ENCODE peak calls at places on chromosomes 3 and 15, in seven cellular contexts. K is A549, G is GM12878, O is HCT116, F is SK-N-SH, E is K562, T is GM23338. R is an unnamed sample.

GRCh38 chr15:94162946-94163345 is 68.4 kb upstream of the MCTP2 start:
- DNase-seq in K (no peak), G (no peak), O (no peak), F (no peak), E (no peak), T (no peak), R (no peak)

GRCh38 chr3:175041369-175041768 is 182.2 kb downstream of the NAALADL2 start:
- DNase-seq in K (no peak), G (no peak), O (no peak), F (no peak), E (no peak), T (no peak), R (no peak)

GRCh38 chr3:116083686-116084085 is 361.6 kb downstream of the LSAMP start:
- DNase-seq in K (no peak), G (no peak), O (no peak), F (peak; percentile 8), E (no peak), T (no peak), R (no peak)

GRCh38 chr15:25693321-25694237 is 169.5 kb downstream of the ATP10A start:
- DNase-seq in K (no peak), G (no peak), O (no peak), F (peak; percentile 68), E (peak; percentile 31), T (peak; percentile 64), R (no peak)

GRCh38 chr15:52506549-52506948 is 22.1 kb downstream of the MYO5A start:
- DNase-seq in K (no peak), G (no peak), O (no peak), F (no peak), E (no peak), T (no peak), R (no peak)

GRCh38 chr3:151843275-151843674 is 29.4 kb downstream of the AADAC start:
- DNase-seq in K (no peak), G (no peak), O (no peak), F (no peak), E (peak; percentile 9), T (no peak), R (no peak)

GRCh38 chr3:40973141-40973540 is 226.2 kb upstream of the CTNNB1 start:
- DNase-seq in K (no peak), G (no peak), O (no peak), F (no peak), E (no peak), T (no peak), R (no peak)

GRCh38 chr15:34942363-34942762 is 27.2 kb downstream of the AQR start:
- DNase-seq in K (no peak), G (no peak), O (no peak), F (no peak), E (no peak), T (no peak), R (no peak)

GRCh38 chr3:77053769-77054168 is 13.9 kb downstream of the ROBO2 start:
- DNase-seq in K (no peak), G (no peak), O (no peak), F (peak; percentile 19), E (no peak), T (no peak), R (no peak)

GRCh38 chr3:182972387-182972786 is 8.0 kb downstream of the DCUN1D1 start:
- DNase-seq in K (no peak), G (no peak), O (no peak), F (no peak), E (no peak), T (no peak), R (no peak)

GRCh38 chr3:114213669-114214541 is 23.5 kb downstream of the ZNF80 start:
- DNase-seq in K (no peak), G (peak; percentile 84), O (no peak), F (peak; percentile 35), E (peak; percentile 1), T (peak; percentile 56), R (no peak)

GRCh38 chr3:65924762-65925161 is 114.0 kb downstream of the MAGI1 start:
- DNase-seq in K (no peak), G (no peak), O (peak; percentile 38), F (no peak), E (no peak), T (no peak), R (no peak)

GRCh38 chr3:118938183-118938961 is 96.3 kb downstream of the IGSF11 start:
- DNase-seq in K (peak; percentile 23), G (no peak), O (no peak), F (no peak), E (peak; percentile 54), T (no peak), R (no peak)

GRCh38 chr3:49465269-49466034 is 4.6 kb upstream of the DAG1 start:
- DNase-seq in K (no peak), G (no peak), O (no peak), F (peak; percentile 34), E (peak; percentile 72), T (no peak), R (no peak)

GRCh38 chr15:64705006-64705405 is 70.4 kb downstream of the RBPMS2 start:
- DNase-seq in K (no peak), G (no peak), O (no peak), F (no peak), E (no peak), T (no peak), R (no peak)

GRCh38 chr3:2578560-2578959 is 479.9 kb downstream of the CNTN4 start:
- DNase-seq in K (no peak), G (no peak), O (no peak), F (no peak), E (no peak), T (no peak), R (no peak)

GRCh38 chr15:68691667-68692066 is 112.9 kb downstream of the CORO2B start:
- DNase-seq in K (no peak), G (no peak), O (no peak), F (peak; percentile 76), E (peak; percentile 11), T (no peak), R (no peak)
- TF ChIP-seq REST in K (no peak), G (no peak), O (no peak), F (no peak), E (no peak), T (no peak), R (no peak)

DNA sequence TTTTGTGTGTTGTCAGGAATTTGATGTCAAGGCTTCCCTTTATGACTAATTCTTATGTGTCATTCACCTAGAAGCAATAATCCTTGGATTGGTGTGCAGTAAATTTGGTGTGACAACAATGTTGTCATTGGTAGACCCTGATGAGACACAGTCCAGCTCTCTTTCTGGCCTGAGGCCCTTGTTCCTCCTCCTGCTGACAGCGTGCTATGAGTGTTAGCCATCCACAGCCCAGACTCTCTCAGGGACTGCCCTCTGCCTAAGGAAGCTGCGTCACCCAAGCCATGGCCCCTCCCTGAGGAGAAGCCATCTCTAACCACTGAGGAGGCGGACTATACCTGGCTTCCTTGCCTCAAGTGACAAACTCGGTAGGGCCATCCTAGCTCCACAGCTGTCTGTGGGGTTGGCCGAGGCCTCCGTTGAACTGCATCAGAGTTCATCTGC is 13.3 kb upstream of the TM4SF1 start:
- DNase-seq in K (no peak), G (no peak), O (peak; percentile 58), F (no peak), E (no peak), T (no peak), R (no peak)
- H3K4me1 ChIP-seq in K (peaks cover 69% of the 10 kb centered on the region), G (no peaks in the 10 kb centered on the region), O (peaks cover 16% of the 10 kb centered on the region), F (peaks cover 13% of the 10 kb centered on the region), E (no peaks in the 10 kb centered on the region), T (no peaks in the 10 kb centered on the region), R (peaks cover 64% of the 10 kb centered on the region)

DNA sequence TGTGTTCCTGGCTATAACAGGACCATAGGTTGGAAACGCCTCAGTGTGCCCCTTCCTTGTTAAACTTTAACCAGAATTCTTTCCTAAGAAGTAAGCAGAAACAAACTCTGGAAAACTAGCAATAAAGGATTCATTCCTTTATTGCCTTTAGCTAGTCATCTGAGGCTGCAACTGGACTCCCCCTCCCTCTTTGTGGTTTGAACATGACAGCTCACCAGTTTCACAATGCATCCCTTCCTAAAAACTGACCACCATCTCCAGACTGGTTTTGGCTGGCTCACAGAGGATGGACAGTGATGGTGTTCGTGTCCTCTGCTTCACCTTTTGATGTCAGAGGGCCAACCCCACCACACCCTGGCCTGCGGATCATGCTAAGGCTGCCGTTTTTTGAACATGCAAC is 27.9 kb upstream of the TGFBR2 start:
- DNase-seq in K (no peak), G (no peak), O (no peak), F (no peak), E (no peak), T (no peak), R (no peak)
- TF ChIP-seq REST in K (no peak), G (no peak), O (no peak), F (no peak), E (no peak), T (no peak), R (no peak)

DNA sequence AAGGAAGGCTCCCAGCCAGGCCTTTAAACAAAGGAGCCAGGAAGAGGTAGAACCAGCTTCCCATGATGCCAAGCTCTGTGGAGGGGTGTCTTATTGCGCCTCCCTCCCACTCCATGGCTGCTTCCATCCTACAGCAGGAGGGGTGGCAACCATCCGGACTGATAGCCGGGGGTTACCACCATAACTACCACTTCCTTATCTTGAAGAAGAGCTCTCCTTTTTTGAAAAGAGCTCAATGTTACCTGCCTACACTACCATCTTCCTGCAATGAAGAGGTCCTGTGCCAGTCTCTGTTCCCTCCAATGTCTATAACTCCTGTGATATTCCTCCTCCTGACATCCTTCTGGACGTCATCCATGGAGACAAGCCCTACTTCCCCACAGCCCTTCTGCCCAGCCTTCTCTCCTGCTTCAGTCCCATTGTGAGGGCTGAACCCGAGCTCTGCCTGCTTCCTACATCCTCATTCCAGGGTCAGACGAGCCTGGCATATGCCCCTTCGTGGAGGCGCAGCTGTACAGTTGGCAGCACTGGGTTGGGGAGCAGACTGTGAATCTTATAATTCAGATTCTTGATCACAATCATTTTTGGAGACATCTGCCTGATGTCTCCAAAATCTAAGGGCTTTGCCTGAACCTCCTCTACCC is 8.5 kb downstream of the CCDC9B start:
- DNase-seq in K (no peak), G (no peak), O (no peak), F (no peak), E (no peak), T (no peak), R (no peak)
- H3K4me1 ChIP-seq in K (no peaks in the 10 kb centered on the region), G (peaks cover 9% of the 10 kb centered on the region), O (no peaks in the 10 kb centered on the region), F (peaks cover 19% of the 10 kb centered on the region), E (peaks cover 61% of the 10 kb centered on the region), T (peaks cover 24% of the 10 kb centered on the region), R (peaks cover 4% of the 10 kb centered on the region)

GRCh38 chr15:101185336-101185735 is 66.5 kb downstream of the CHSY1 start:
- DNase-seq in K (no peak), G (no peak), O (no peak), F (no peak), E (no peak), T (no peak), R (no peak)
- TF ChIP-seq REST in K (no peak), G (no peak), O (no peak), F (no peak), E (no peak), T (no peak), R (no peak)

GRCh38 chr15:62742409-62743171 is 300.0 kb upstream of the TPM1 start:
- DNase-seq in K (peak; percentile 70), G (no peak), O (peak; percentile 42), F (peak; percentile 77), E (peak; percentile 64), T (peak; percentile 84), R (peak; percentile 59)
- H3K4me1 ChIP-seq in K (peaks cover 44% of the 10 kb centered on the region), G (no peaks in the 10 kb centered on the region), O (peaks cover 11% of the 10 kb centered on the region), F (peaks cover 42% of the 10 kb centered on the region), E (no peaks in the 10 kb centered on the region), T (peaks cover 4% of the 10 kb centered on the region), R (peaks cover 7% of the 10 kb centered on the region)

GRCh38 chr15:80474751-80475295 is 70.6 kb downstream of the ARNT2 start:
- DNase-seq in K (no peak), G (no peak), O (no peak), F (no peak), E (no peak), T (no peak), R (no peak)
- TF ChIP-seq REST in K (no peak), G (no peak), O (no peak), F (no peak), E (no peak), T (no peak), R (no peak)

R was measured in Panc1.